ENCODE peak calls at places on chromosomes 12 and 14, in seven cellular contexts. C is neural progenitor cell, K is HCT116, T is GM12878, X is PC-3, W is IMR-90, A is fibroblast of lung. N is an unnamed sample.

GRCh38 chr12:132185698-132186097 is 41.4 kb downstream of the NOC4L start:
- DNase-seq in C (no peak), K (no peak), T (no peak), X (no peak), W (no peak), A (no peak), N (no peak)

GRCh38 chr14:77128414-77128891 is 13.1 kb downstream of the ZDHHC22 start:
- DNase-seq in C (no peak), K (peak; percentile 98), T (no peak), X (peak; percentile 88), W (no peak), A (no peak), N (no peak)

GRCh38 chr12:69879007-69879960 is 54.3 kb downstream of the MYRFL start:
- DNase-seq in C (peak; percentile 86), K (peak; percentile 59), T (no peak), X (peak; percentile 88), W (peak; percentile 69), A (peak; percentile 82), N (peak; percentile 77)

GRCh38 chr14:69739486-69739885 is 27.5 kb upstream of the SRSF5 start:
- DNase-seq in C (no peak), K (no peak), T (no peak), X (peak; percentile 83), W (no peak), A (no peak), N (no peak)

GRCh38 chr12:41681898-41682297 is 462.8 kb downstream of the GXYLT1 start:
- DNase-seq in C (no peak), K (no peak), T (no peak), X (peak; percentile 65), W (no peak), A (no peak), N (no peak)

GRCh38 chr12:121196902-121197301 is 13.0 kb upstream of the P2RX4 start:
- DNase-seq in C (no peak), K (no peak), T (no peak), X (no peak), W (no peak), A (no peak), N (no peak)

GRCh38 chr14:94924189-94924588 is 154.3 kb upstream of the GSC start:
- DNase-seq in C (no peak), K (no peak), T (no peak), X (no peak), W (no peak), A (no peak), N (no peak)

GRCh38 chr12:55693323-55694187 is 14.1 kb downstream of the ITGA7 start:
- DNase-seq in C (no peak), K (no peak), T (no peak), X (no peak), W (no peak), A (no peak), N (no peak)

GRCh38 chr12:104456950-104457745 is 400 bp downstream of the CHST11 start:
- DNase-seq in C (peak; percentile 79), K (no peak), T (no peak), X (peak; percentile 86), W (peak; percentile 61), A (peak; percentile 76), N (peak; percentile 46)

GRCh38 chr12:116708826-116709756 is 28.8 kb downstream of the SPRING1 start:
- DNase-seq in C (peak; percentile 76), K (peak; percentile 38), T (no peak), X (peak; percentile 86), W (peak; percentile 58), A (peak; percentile 70), N (no peak)
- H3K4me3 ChIP-seq in C (peak overlapping the region; percentile 8), K (peak overlapping the region; percentile 16), T (no peak overlapping the region), X (peak overlapping the region; percentile 61), W (no peak overlapping the region), A (peak overlapping the region; percentile 10), N (no peak overlapping the region)

DNA sequence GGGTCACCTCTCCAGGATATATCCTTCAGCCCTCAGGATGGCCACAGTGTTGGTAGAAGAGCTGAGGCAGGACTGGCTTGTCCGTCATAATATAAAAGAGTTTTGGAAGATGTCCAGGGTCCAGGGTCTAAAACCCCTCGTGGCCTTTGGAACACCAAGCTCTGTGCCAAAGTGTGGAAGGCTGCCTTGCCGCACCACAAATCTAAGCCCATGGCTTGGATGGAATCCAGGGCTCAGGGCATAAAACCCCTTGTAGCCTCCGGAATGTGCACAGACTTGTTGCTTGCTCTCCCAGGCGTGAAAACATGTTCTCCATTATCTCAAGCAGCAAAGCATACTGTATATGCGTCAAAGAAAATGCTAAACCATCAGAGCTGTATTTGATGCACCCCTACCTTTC is 46.7 kb downstream of the TNFAIP2 start:
- DNase-seq in C (no peak), K (no peak), T (no peak), X (no peak), W (no peak), A (no peak), N (no peak)
- H3K9me3 ChIP-seq in C (peaks cover 13% of the 10 kb centered on the region), K (peaks cover 9% of the 10 kb centered on the region), T (no peaks in the 10 kb centered on the region), X (peaks cover 18% of the 10 kb centered on the region), W (peaks cover 20% of the 10 kb centered on the region), A (no peaks in the 10 kb centered on the region), N (peaks cover 42% of the 10 kb centered on the region)

GRCh38 chr12:6824085-6824800 is 2.6 kb downstream of the GPR162 start:
- DNase-seq in C (no peak), K (no peak), T (no peak), X (no peak), W (no peak), A (no peak), N (no peak)
- H3K9ac ChIP-seq in C (no peak overlapping the region), K (no peak overlapping the region), T (no peak overlapping the region), X (no peak overlapping the region), W (no peak overlapping the region), A (no peak overlapping the region), N (no peak overlapping the region)

DNA sequence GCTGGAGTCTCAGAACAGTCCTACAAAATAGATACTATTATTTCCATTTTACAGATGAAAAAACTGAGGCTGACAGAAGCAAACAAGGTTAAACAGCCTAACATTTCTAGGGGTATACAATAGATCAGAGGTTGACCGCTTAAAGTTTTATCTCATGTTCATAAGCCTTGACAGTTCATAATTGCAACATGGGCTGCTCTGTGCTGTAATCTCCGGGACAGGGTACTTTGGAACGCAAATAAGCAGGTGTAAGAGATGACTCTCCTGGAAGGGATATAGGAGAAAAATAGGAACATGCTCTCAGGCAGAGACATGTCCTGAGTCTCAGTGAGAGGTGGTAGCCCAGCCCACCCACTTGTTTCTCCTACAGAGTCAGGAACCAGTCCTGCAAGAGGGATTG is 72.8 kb upstream of the RBM19 start:
- DNase-seq in C (no peak), K (no peak), T (no peak), X (no peak), W (no peak), A (no peak), N (no peak)
- H3K4me3 ChIP-seq in C (no peak overlapping the region), K (no peak overlapping the region), T (no peak overlapping the region), X (no peak overlapping the region), W (no peak overlapping the region), A (no peak overlapping the region), N (no peak overlapping the region)

DNA sequence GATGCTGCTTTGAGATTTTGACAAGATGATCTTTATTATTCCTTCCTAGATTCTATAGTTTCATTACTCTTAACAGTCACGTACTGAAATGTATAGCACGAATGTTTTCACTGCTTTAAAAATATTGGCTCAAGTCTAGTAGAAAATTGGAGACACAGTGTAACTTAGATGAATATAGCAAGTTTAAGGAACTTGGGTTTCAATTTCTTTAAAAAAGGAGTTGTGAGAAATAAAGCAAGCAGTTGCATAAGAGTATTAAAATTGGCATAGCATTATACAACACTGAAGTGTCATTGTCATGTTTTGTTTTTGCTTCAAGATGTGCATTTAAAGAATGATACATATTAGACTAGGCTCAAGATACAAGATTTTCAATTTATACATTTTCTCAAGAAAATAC is 624.8 kb upstream of the NOVA1 start:
- DNase-seq in C (no peak), K (no peak), T (no peak), X (no peak), W (no peak), A (no peak), N (no peak)
- H3K9me3 ChIP-seq in C (peaks cover 1% of the 10 kb centered on the region), K (peaks cover 21% of the 10 kb centered on the region), T (no peaks in the 10 kb centered on the region), X (peaks cover 5% of the 10 kb centered on the region), W (peaks cover 5% of the 10 kb centered on the region), A (no peaks in the 10 kb centered on the region), N (peaks cover 10% of the 10 kb centered on the region)

GRCh38 chr12:3328081-3328480 is 162.9 kb upstream of the PRMT8 start:
- DNase-seq in C (no peak), K (no peak), T (no peak), X (no peak), W (no peak), A (no peak), N (no peak)
- H3K9ac ChIP-seq in C (no peak overlapping the region), K (no peak overlapping the region), T (no peak overlapping the region), X (no peak overlapping the region), W (no peak overlapping the region), A (no peak overlapping the region), N (no peak overlapping the region)

GRCh38 chr14:23237772-23238594 is at the start of gene RNF212B:
- DNase-seq in C (peak; percentile 95), K (peak; percentile 44), T (no peak), X (peak; percentile 88), W (peak; percentile 44), A (peak; percentile 79), N (peak; percentile 78)
- H3K4me3 ChIP-seq in C (peak within 1 kb of the TSS; percentile 32), K (peak within 1 kb of the TSS; percentile 24), T (no peak within 1 kb of the TSS), X (peak within 1 kb of the TSS; percentile 57), W (peak within 1 kb of the TSS; percentile 35), A (peak within 1 kb of the TSS; percentile 15), N (peak within 1 kb of the TSS; percentile 30)

GRCh38 chr14:92241966-92242365 is 81.0 kb upstream of the SLC24A4 start:
- DNase-seq in C (no peak), K (no peak), T (no peak), X (no peak), W (no peak), A (no peak), N (no peak)
- H3K9me3 ChIP-seq in C (peaks cover 4% of the 10 kb centered on the region), K (peaks cover 22% of the 10 kb centered on the region), T (peaks cover 10% of the 10 kb centered on the region), X (peaks cover 8% of the 10 kb centered on the region), W (peaks cover 9% of the 10 kb centered on the region), A (no peaks in the 10 kb centered on the region), N (peaks cover 37% of the 10 kb centered on the region)

GRCh38 chr14:103198429-103199140 is 75.3 kb downstream of the TNFAIP2 start:
- DNase-seq in C (no peak), K (no peak), T (no peak), X (peak; percentile 31), W (peak; percentile 74), A (peak; percentile 81), N (no peak)
- H3K9ac ChIP-seq in C (no peak overlapping the region), K (no peak overlapping the region), T (no peak overlapping the region), X (no peak overlapping the region), W (no peak overlapping the region), A (no peak overlapping the region), N (no peak overlapping the region)

N was measured in NT2/D1.